ENCODE peak calls at places on chromosomes 4 and X, in five cellular contexts. R is IMR-90, K is NB4, U is AG09319, Q is B cell. O is an unnamed sample.

GRCh38 chr4:8267077-8267476 is 2.5 kb upstream of the HTRA3 start:
- DNase-seq in R (peak; percentile 33), K (peak; percentile 85), U (no peak), Q (peak; percentile 51), O (peak; percentile 69)

GRCh38 chrX:102746134-102746584 is 25.6 kb downstream of the GPRASP3 start:
- DNase-seq in R (no peak), K (no peak), U (no peak), Q (no peak), O (peak; percentile 26)

GRCh38 chr4:53991821-53992220 is 72.6 kb downstream of the CHIC2 start:
- DNase-seq in R (no peak), K (no peak), U (no peak), Q (no peak), O (no peak)

GRCh38 chr4:145217339-145217738 is 37.0 kb upstream of the OTUD4 start:
- DNase-seq in R (no peak), K (no peak), U (no peak), Q (no peak), O (no peak)

GRCh38 chrX:21934414-21934813 is 6.1 kb upstream of the SMS start:
- DNase-seq in R (no peak), K (no peak), U (no peak), Q (no peak), O (no peak)

GRCh38 chrX:87571965-87572364 is 54.4 kb downstream of the KLHL4 start:
- DNase-seq in R (no peak), K (no peak), U (no peak), Q (no peak), O (no peak)

GRCh38 chr4:23374280-23374679 is 515.6 kb downstream of the PPARGC1A start:
- DNase-seq in R (no peak), K (no peak), U (no peak), Q (no peak), O (no peak)

GRCh38 chr4:82431026-82431745 is 796 bp downstream of the ENOPH1 start:
- DNase-seq in R (peak; percentile 39), K (peak; percentile 41), U (no peak), Q (peak; percentile 58), O (peak; percentile 59)

GRCh38 chrX:132470830-132471229 is 18.0 kb downstream of the MBNL3 start:
- DNase-seq in R (no peak), K (no peak), U (no peak), Q (no peak), O (no peak)

GRCh38 chr4:2042207-2042946 is 16.8 kb upstream of the NAT8L start:
- DNase-seq in R (no peak), K (peak; percentile 62), U (no peak), Q (peak; percentile 84), O (peak; percentile 46)

GRCh38 chrX:39857780-39858179 is 240.0 kb downstream of the BCOR start:
- DNase-seq in R (no peak), K (peak; percentile 88), U (no peak), Q (no peak), O (peak; percentile 67)

GRCh38 chrX:44261286-44261685 is 82.2 kb downstream of the EFHC2 start:
- DNase-seq in R (no peak), K (peak; percentile 27), U (no peak), Q (no peak), O (no peak)

GRCh38 chr4:1353186-1354055 is 6.4 kb downstream of the UVSSA start:
- DNase-seq in R (no peak), K (no peak), U (no peak), Q (no peak), O (no peak)

GRCh38 chr4:149296503-149296902 is 519.1 kb downstream of the IQCM start:
- DNase-seq in R (no peak), K (no peak), U (no peak), Q (no peak), O (no peak)

GRCh38 chrX:139554991-139555675 is 24.6 kb downstream of the F9 start:
- DNase-seq in R (no peak), K (no peak), U (no peak), Q (no peak), O (no peak)

GRCh38 chr4:181548873-181549541 is 694.2 kb upstream of the TENM3 start:
- DNase-seq in R (peak; percentile 85), K (peak; percentile 47), U (no peak), Q (no peak), O (no peak)

GRCh38 chr4:54924891-54925290 is 200.5 kb downstream of the KDR start:
- DNase-seq in R (no peak), K (no peak), U (no peak), Q (no peak), O (no peak)

GRCh38 chr4:158729716-158730559 is 6.7 kb upstream of the PPID start:
- DNase-seq in R (peak; percentile 75), K (peak; percentile 53), U (peak; percentile 27), Q (peak; percentile 39), O (peak; percentile 70)

GRCh38 chr4:72449705-72450104 is 119.3 kb downstream of the ADAMTS3 start:
- DNase-seq in R (peak; percentile 10), K (no peak), U (no peak), Q (no peak), O (no peak)

GRCh38 chrX:9163153-9163790 is 129.3 kb upstream of the FAM9B start:
- DNase-seq in R (peak; percentile 55), K (no peak), U (no peak), Q (no peak), O (no peak)

GRCh38 chr4:83011779-83012630 is 1.4 kb upstream of the LIN54 start:
- DNase-seq in R (peak; percentile 24), K (peak; percentile 55), U (no peak), Q (no peak), O (peak; percentile 56)

GRCh38 chrX:120793098-120793497 is 82.6 kb downstream of the CT47B1 start:
- DNase-seq in R (no peak), K (no peak), U (no peak), Q (no peak), O (no peak)

GRCh38 chr4:75723117-75723801 is 1.1 kb upstream of the USO1 start:
- DNase-seq in R (peak; percentile 80), K (peak; percentile 19), U (no peak), Q (no peak), O (peak; percentile 14)

GRCh38 chrX:18973527-18974192 is 10.3 kb downstream of the PHKA2 start:
- DNase-seq in R (no peak), K (no peak), U (no peak), Q (no peak), O (no peak)

GRCh38 chrX:131675596-131676194 is 131.8 kb downstream of the OR13H1 start:
- DNase-seq in R (peak; percentile 1), K (peak; percentile 35), U (no peak), Q (no peak), O (no peak)

GRCh38 chr4:144645621-144646522 is at the start of gene HHIP:
- DNase-seq in R (peak; percentile 65), K (no peak), U (no peak), Q (peak; percentile 59), O (peak; percentile 43)

GRCh38 chrX:19627533-19627932 is 112.2 kb upstream of the MAP3K15 start:
- DNase-seq in R (peak; percentile 13), K (peak; percentile 30), U (no peak), Q (no peak), O (peak; percentile 20)

GRCh38 chr4:123092603-123093002 is 170.2 kb upstream of the NUDT6 start:
- DNase-seq in R (no peak), K (no peak), U (no peak), Q (no peak), O (no peak)

GRCh38 chr4:123090886-123091285 is 168.5 kb upstream of the NUDT6 start:
- DNase-seq in R (no peak), K (no peak), U (no peak), Q (no peak), O (no peak)

GRCh38 chr4:123093247-123093646 is 170.8 kb upstream of the NUDT6 start:
- DNase-seq in R (no peak), K (peak; percentile 18), U (no peak), Q (no peak), O (peak; percentile 38)

DNA sequence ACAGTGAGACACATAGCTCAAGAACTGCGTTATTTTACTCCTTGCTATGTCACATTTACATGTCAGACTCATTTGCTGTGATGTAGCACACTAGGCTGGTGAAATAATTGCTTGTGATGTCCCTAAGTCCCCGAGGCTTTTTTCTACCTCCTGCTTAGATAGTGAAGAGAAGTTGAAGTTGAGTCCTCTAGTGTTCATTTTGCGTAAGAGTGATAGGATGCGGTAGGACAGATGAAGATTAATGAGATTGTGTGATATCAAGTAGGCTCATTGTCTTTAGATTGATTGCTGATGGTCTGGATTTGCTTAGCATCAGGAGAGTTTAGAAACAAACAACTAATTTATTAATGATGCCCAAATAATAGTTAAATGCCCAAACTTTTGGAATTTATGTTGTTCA is 173.6 kb upstream of the NUDT6 start:
- DNase-seq in R (no peak), K (peak; percentile 39), U (no peak), Q (no peak), O (no peak)
- TF ChIP-seq CTCF in R (no peak), K (peak; percentile 27), U (peak; percentile 2), Q (no peak), O (no peak)

DNA sequence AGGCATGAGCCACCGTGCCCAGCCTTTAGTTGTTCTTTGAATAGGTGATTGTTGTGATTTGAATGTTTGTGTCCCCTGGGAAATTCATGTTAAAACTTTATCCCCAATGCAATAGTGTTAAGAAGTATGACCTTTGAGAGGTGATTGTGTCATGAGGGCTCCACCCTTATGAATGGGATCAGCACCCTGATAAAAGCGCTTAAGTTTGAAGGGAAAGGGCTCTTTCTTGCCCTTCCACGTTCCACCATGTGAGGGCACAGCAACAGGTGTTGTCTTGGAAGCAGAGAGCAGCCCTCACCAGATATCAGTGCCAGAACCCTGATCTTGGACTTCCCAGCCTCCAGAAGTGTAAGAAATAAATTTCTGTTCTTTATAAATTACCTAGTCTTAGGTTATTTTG is 33.7 kb upstream of the RP2 start:
- DNase-seq in R (no peak), K (peak; percentile 20), U (no peak), Q (no peak), O (no peak)
- TF ChIP-seq CTCF in R (peak; percentile 25), K (peak; percentile 10), U (peak; percentile 15), Q (no peak), O (no peak)

DNA sequence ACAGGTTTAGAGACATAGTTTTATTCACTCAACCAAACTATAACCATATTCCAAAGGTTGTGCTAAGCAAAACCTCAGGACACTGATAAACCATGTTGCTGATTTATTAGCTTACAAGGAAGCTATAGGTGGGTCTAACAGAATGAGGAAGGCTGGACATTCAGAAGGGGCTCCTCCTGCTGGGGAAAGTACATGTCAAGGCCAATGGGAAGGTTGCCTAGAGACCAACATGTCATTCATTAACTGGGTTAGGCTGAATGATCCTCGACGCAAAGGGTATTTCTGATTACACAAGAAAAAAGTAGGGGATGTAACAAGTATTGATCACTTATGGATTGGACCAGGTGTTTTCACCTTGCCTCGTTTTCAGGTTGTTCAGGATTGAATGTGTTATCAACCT is 30.3 kb downstream of the SLC10A6 start:
- DNase-seq in R (no peak), K (peak; percentile 11), U (no peak), Q (no peak), O (no peak)
- TF ChIP-seq CTCF in R (no peak), K (no peak), U (no peak), Q (no peak), O (no peak)

DNA sequence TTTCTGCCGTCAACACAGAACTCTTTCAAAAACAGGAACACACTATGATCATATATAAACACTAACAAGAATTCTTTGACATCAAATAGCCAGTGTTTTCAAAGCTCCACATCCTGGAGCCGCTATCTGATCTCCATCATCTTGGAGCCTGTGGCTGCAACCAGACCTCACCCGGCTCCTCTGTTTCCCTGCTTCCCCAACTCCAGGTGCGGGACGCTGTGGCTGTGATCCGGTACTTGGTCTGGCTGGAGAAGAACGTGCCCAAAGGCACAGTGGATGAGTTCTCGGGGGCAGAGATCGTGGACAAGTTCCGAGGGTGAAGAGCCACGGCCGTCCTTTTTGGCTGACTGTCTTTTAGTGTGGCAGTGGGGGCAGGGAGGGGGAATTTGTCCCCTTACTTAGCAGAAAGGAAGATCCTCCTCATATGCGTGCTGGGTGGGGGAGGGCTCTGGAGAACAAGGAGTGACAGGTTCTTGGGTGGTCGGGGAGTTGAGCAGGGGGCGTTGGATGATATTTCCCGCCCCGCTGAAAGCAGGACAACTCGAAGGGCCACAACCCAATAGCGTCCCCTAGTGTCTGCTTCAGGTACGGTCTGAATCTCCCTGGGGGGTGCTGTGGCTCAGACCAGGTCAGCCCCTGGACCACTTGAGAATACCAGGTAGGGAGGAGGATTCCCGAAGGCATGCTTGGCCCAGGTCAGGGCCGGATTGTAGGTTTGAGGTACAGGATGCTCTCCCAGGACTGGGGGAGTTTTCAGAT is 15.7 kb downstream of the XPNPEP2 start:
- DNase-seq in R (no peak), K (peak; percentile 35), U (no peak), Q (no peak), O (peak; percentile 38)
- TF ChIP-seq CTCF in R (peak; percentile 26), K (peak; percentile 49), U (peak; percentile 26), Q (peak; percentile 24), O (peak; percentile 61)

O was measured in activated CD8-positive, alpha-beta T cell treated with anti-CD3 and anti-CD28 coated beads for 36 hours.